ENCODE peak calls at places on chromosomes 2 and 18, in five cellular contexts. One of them, this sample, is unnamed.

GRCh38 chr18:9642799-9643445 is 28.6 kb upstream of the PPP4R1 start:
- DNase-seq in Kasumi-1: no peak
- DNase-seq in NCI-H1105 treated with DMSO at 0.1 percent for 48 hours: no peak
- DNase-seq in choroid plexus epithelial cell: peak; percentile 48
- DNase-seq in activated naive CD4-positive, alpha-beta T cell: no peak
- DNase-seq in this sample: no peak

GRCh38 chr2:18267501-18267900 is 293.0 kb downstream of the RDH14 start:
- DNase-seq in Kasumi-1: no peak
- DNase-seq in choroid plexus epithelial cell: no peak
- DNase-seq in NCI-H1105 treated with DMSO at 0.1 percent for 48 hours: no peak
- DNase-seq in activated naive CD4-positive, alpha-beta T cell: no peak
- DNase-seq in this sample: no peak

GRCh38 chr18:26057208-26057821 is 33.1 kb downstream of the SS18 start:
- DNase-seq in NCI-H1105 treated with DMSO at 0.1 percent for 48 hours: no peak
- DNase-seq in Kasumi-1: no peak
- DNase-seq in activated naive CD4-positive, alpha-beta T cell: no peak
- DNase-seq in choroid plexus epithelial cell: peak; percentile 60
- DNase-seq in this sample: no peak

GRCh38 chr18:7117390-7118355 is at the start of gene LAMA1:
- DNase-seq in choroid plexus epithelial cell: peak; percentile 22
- DNase-seq in activated naive CD4-positive, alpha-beta T cell: no peak
- DNase-seq in NCI-H1105 treated with DMSO at 0.1 percent for 48 hours: no peak
- DNase-seq in Kasumi-1: no peak
- DNase-seq in this sample: peak; percentile 45

GRCh38 chr2:224875870-224876269 is 159.7 kb upstream of the CCDC195 start:
- DNase-seq in choroid plexus epithelial cell: no peak
- DNase-seq in activated naive CD4-positive, alpha-beta T cell: no peak
- DNase-seq in NCI-H1105 treated with DMSO at 0.1 percent for 48 hours: no peak
- DNase-seq in Kasumi-1: no peak
- DNase-seq in this sample: no peak

GRCh38 chr2:218860950-218861381 is 1.4 kb downstream of the WNT6 start:
- DNase-seq in activated naive CD4-positive, alpha-beta T cell: no peak
- DNase-seq in Kasumi-1: no peak
- DNase-seq in choroid plexus epithelial cell: peak; percentile 30
- DNase-seq in NCI-H1105 treated with DMSO at 0.1 percent for 48 hours: no peak
- DNase-seq in this sample: peak; percentile 60

GRCh38 chr2:37357053-37357452 is 12.6 kb downstream of the QPCT start:
- DNase-seq in activated naive CD4-positive, alpha-beta T cell: no peak
- DNase-seq in Kasumi-1: no peak
- DNase-seq in NCI-H1105 treated with DMSO at 0.1 percent for 48 hours: no peak
- DNase-seq in choroid plexus epithelial cell: no peak
- DNase-seq in this sample: no peak

GRCh38 chr2:180040146-180040925 is 33.2 kb upstream of the CWC22 start:
- DNase-seq in NCI-H1105 treated with DMSO at 0.1 percent for 48 hours: no peak
- DNase-seq in Kasumi-1: no peak
- DNase-seq in choroid plexus epithelial cell: peak; percentile 95
- DNase-seq in activated naive CD4-positive, alpha-beta T cell: no peak
- DNase-seq in this sample: peak; percentile 98

GRCh38 chr2:169900686-169901085 is 73.4 kb downstream of the UBR3 start:
- DNase-seq in NCI-H1105 treated with DMSO at 0.1 percent for 48 hours: no peak
- DNase-seq in Kasumi-1: no peak
- DNase-seq in activated naive CD4-positive, alpha-beta T cell: no peak
- DNase-seq in choroid plexus epithelial cell: no peak
- DNase-seq in this sample: peak; percentile 34

GRCh38 chr2:136013962-136014361 is 28.5 kb upstream of the DARS1 start:
- DNase-seq in activated naive CD4-positive, alpha-beta T cell: no peak
- DNase-seq in NCI-H1105 treated with DMSO at 0.1 percent for 48 hours: no peak
- DNase-seq in Kasumi-1: no peak
- DNase-seq in choroid plexus epithelial cell: no peak
- DNase-seq in this sample: no peak

GRCh38 chr18:10685484-10685883 is 159.7 kb downstream of the NAPG start:
- DNase-seq in activated naive CD4-positive, alpha-beta T cell: no peak
- DNase-seq in choroid plexus epithelial cell: no peak
- DNase-seq in Kasumi-1: no peak
- DNase-seq in NCI-H1105 treated with DMSO at 0.1 percent for 48 hours: no peak
- DNase-seq in this sample: no peak

GRCh38 chr2:153354406-153354805 is 124.2 kb downstream of the RPRM start:
- DNase-seq in activated naive CD4-positive, alpha-beta T cell: no peak
- DNase-seq in NCI-H1105 treated with DMSO at 0.1 percent for 48 hours: no peak
- DNase-seq in choroid plexus epithelial cell: no peak
- DNase-seq in Kasumi-1: no peak
- DNase-seq in this sample: peak; percentile 0

GRCh38 chr2:45242161-45242741 is 233.0 kb upstream of the SIX2 start:
- DNase-seq in NCI-H1105 treated with DMSO at 0.1 percent for 48 hours: peak; percentile 9
- DNase-seq in Kasumi-1: no peak
- DNase-seq in activated naive CD4-positive, alpha-beta T cell: no peak
- DNase-seq in choroid plexus epithelial cell: peak; percentile 57
- DNase-seq in this sample: peak; percentile 50

GRCh38 chr2:223508372-223508771 is 93.8 kb downstream of the SCG2 start:
- DNase-seq in Kasumi-1: no peak
- DNase-seq in NCI-H1105 treated with DMSO at 0.1 percent for 48 hours: no peak
- DNase-seq in activated naive CD4-positive, alpha-beta T cell: no peak
- DNase-seq in choroid plexus epithelial cell: peak; percentile 32
- DNase-seq in this sample: no peak

GRCh38 chr18:10239138-10239537 is 215.3 kb upstream of the APCDD1 start:
- DNase-seq in choroid plexus epithelial cell: peak; percentile 71
- DNase-seq in NCI-H1105 treated with DMSO at 0.1 percent for 48 hours: no peak
- DNase-seq in Kasumi-1: no peak
- DNase-seq in activated naive CD4-positive, alpha-beta T cell: no peak
- DNase-seq in this sample: peak; percentile 58

GRCh38 chr2:237156131-237156856 is 70.6 kb downstream of the COPS8 start:
- DNase-seq in activated naive CD4-positive, alpha-beta T cell: no peak
- DNase-seq in Kasumi-1: no peak
- DNase-seq in choroid plexus epithelial cell: peak; percentile 91
- DNase-seq in NCI-H1105 treated with DMSO at 0.1 percent for 48 hours: no peak
- DNase-seq in this sample: peak; percentile 77

GRCh38 chr2:238160206-238161129 is 1.7 kb downstream of the ERFE start:
- DNase-seq in Kasumi-1: peak; percentile 5
- DNase-seq in activated naive CD4-positive, alpha-beta T cell: no peak
- DNase-seq in choroid plexus epithelial cell: no peak
- DNase-seq in NCI-H1105 treated with DMSO at 0.1 percent for 48 hours: no peak
- DNase-seq in this sample: peak; percentile 68

GRCh38 chr2:126908721-126909177 is 10.1 kb downstream of the TEX51 start:
- DNase-seq in Kasumi-1: no peak
- DNase-seq in activated naive CD4-positive, alpha-beta T cell: no peak
- DNase-seq in choroid plexus epithelial cell: no peak
- DNase-seq in NCI-H1105 treated with DMSO at 0.1 percent for 48 hours: no peak
- DNase-seq in this sample: no peak

GRCh38 chr2:88227446-88227845 is 57.3 kb downstream of the THNSL2 start:
- DNase-seq in NCI-H1105 treated with DMSO at 0.1 percent for 48 hours: no peak
- DNase-seq in activated naive CD4-positive, alpha-beta T cell: no peak
- DNase-seq in Kasumi-1: no peak
- DNase-seq in choroid plexus epithelial cell: no peak
- DNase-seq in this sample: no peak

GRCh38 chr2:10473121-10473756 is 25.1 kb upstream of the ODC1 start:
- DNase-seq in activated naive CD4-positive, alpha-beta T cell: no peak
- DNase-seq in NCI-H1105 treated with DMSO at 0.1 percent for 48 hours: no peak
- DNase-seq in Kasumi-1: no peak
- DNase-seq in choroid plexus epithelial cell: no peak
- DNase-seq in this sample: no peak

GRCh38 chr18:69946608-69947155 is 991 bp downstream of the CD226 start:
- DNase-seq in activated naive CD4-positive, alpha-beta T cell: no peak
- DNase-seq in Kasumi-1: no peak
- DNase-seq in choroid plexus epithelial cell: no peak
- DNase-seq in NCI-H1105 treated with DMSO at 0.1 percent for 48 hours: no peak
- DNase-seq in this sample: no peak

GRCh38 chr2:139031722-139032121 is 251.5 kb upstream of the NXPH2 start:
- DNase-seq in activated naive CD4-positive, alpha-beta T cell: no peak
- DNase-seq in Kasumi-1: peak; percentile 39
- DNase-seq in choroid plexus epithelial cell: peak; percentile 28
- DNase-seq in NCI-H1105 treated with DMSO at 0.1 percent for 48 hours: no peak
- DNase-seq in this sample: peak; percentile 1

GRCh38 chr2:164816046-164816445 is 25.6 kb downstream of the COBLL1 start:
- DNase-seq in NCI-H1105 treated with DMSO at 0.1 percent for 48 hours: no peak
- DNase-seq in Kasumi-1: no peak
- DNase-seq in activated naive CD4-positive, alpha-beta T cell: no peak
- DNase-seq in choroid plexus epithelial cell: no peak
- DNase-seq in this sample: no peak

GRCh38 chr2:109209412-109209811 is 80.4 kb downstream of the SH3RF3 start:
- DNase-seq in NCI-H1105 treated with DMSO at 0.1 percent for 48 hours: no peak
- DNase-seq in choroid plexus epithelial cell: peak; percentile 76
- DNase-seq in Kasumi-1: no peak
- DNase-seq in activated naive CD4-positive, alpha-beta T cell: no peak
- DNase-seq in this sample: peak; percentile 85

GRCh38 chr2:172813314-172813888 is 77.8 kb downstream of the RAPGEF4 start:
- DNase-seq in Kasumi-1: peak; percentile 22
- DNase-seq in activated naive CD4-positive, alpha-beta T cell: no peak
- DNase-seq in choroid plexus epithelial cell: peak; percentile 58
- DNase-seq in NCI-H1105 treated with DMSO at 0.1 percent for 48 hours: peak; percentile 4
- DNase-seq in this sample: peak; percentile 69